ENCODE peak calls at places on chromosomes 13 and 19, in six cellular contexts. X is cardiac fibroblast, Q is Caco-2, H is foreskin fibroblast, S is AG04450, Y is H1. R is an unnamed sample.

GRCh38 chr13:45367358-45367757 is 26.4 kb upstream of the TPT1 start:
- DNase-seq in H (peak; percentile 91), Y (peak; percentile 66), S (peak; percentile 45), Q (peak; percentile 31), X (peak; percentile 73), R (peak; percentile 60)

GRCh38 chr13:113357529-113357928 is 6.4 kb downstream of the GRTP1 start:
- DNase-seq in H (peak; percentile 83), Y (no peak), X (no peak), S (peak; percentile 36), Q (no peak), R (peak; percentile 16)

GRCh38 chr13:24215732-24216131 is 55.2 kb downstream of the SPATA13 start:
- DNase-seq in Y (no peak), S (no peak), X (peak; percentile 77), Q (no peak), H (peak; percentile 46), R (peak; percentile 4)

GRCh38 chr13:39490136-39490535 is 112.9 kb downstream of the LHFPL6 start:
- DNase-seq in H (no peak), Q (no peak), X (no peak), Y (no peak), S (no peak), R (no peak)

GRCh38 chr19:11247391-11247790 is 8.0 kb downstream of the ANGPTL8 start:
- DNase-seq in X (peak; percentile 95), Q (no peak), H (no peak), S (no peak), Y (no peak), R (no peak)

GRCh38 chr19:39845172-39845571 is 1.0 kb downstream of the FBL start:
- DNase-seq in S (no peak), H (no peak), Q (no peak), Y (no peak), X (no peak), R (no peak)

GRCh38 chr19:7874080-7874856 is at the start of gene PRR36:
- DNase-seq in S (no peak), H (no peak), Q (peak; percentile 75), Y (no peak), X (no peak), R (no peak)

GRCh38 chr13:72565893-72566292 is 161.5 kb downstream of the MZT1 start:
- DNase-seq in H (no peak), X (peak; percentile 33), Q (peak; percentile 29), Y (no peak), S (no peak), R (no peak)

GRCh38 chr19:55137915-55138314 is 11.1 kb downstream of the TNNT1 start:
- DNase-seq in Q (no peak), S (no peak), H (no peak), X (no peak), Y (no peak), R (no peak)

GRCh38 chr19:17402982-17403855 is 2.2 kb downstream of the BST2 start:
- DNase-seq in X (no peak), Q (no peak), S (no peak), H (no peak), Y (no peak), R (no peak)

GRCh38 chr13:84590663-84591062 is 708.4 kb upstream of the SLITRK1 start:
- DNase-seq in X (no peak), Y (no peak), S (no peak), H (no peak), Q (no peak), R (no peak)

GRCh38 chr19:50657672-50658437 is 8.6 kb downstream of the C19orf81 start:
- DNase-seq in H (peak; percentile 94), Q (peak; percentile 39), X (peak; percentile 99), S (peak; percentile 94), Y (peak; percentile 98), R (peak; percentile 92)

GRCh38 chr19:50657222-50657669 is 8.0 kb downstream of the C19orf81 start:
- DNase-seq in S (no peak), Y (no peak), X (no peak), H (no peak), Q (no peak), R (no peak)

GRCh38 chr19:50659318-50660082 is 10.3 kb downstream of the C19orf81 start:
- DNase-seq in Q (no peak), Y (no peak), X (no peak), S (no peak), H (no peak), R (no peak)

GRCh38 chr19:50660083-50660366 is 10.8 kb downstream of the C19orf81 start:
- DNase-seq in H (no peak), S (no peak), X (no peak), Y (no peak), Q (no peak), R (no peak)

GRCh38 chr19:50658438-50659317 is 9.4 kb downstream of the C19orf81 start:
- DNase-seq in Q (no peak), S (no peak), Y (peak; percentile 65), X (peak; percentile 82), H (peak; percentile 63), R (no peak)
- H3K4me3 ChIP-seq in Q (no peak overlapping the region), S (peak overlapping the region; percentile 58), Y (peak overlapping the region; percentile 80), X (peak overlapping the region; percentile 48), H (peak overlapping the region; percentile 41), R (peak overlapping the region; percentile 44)

GRCh38 chr19:44757735-44758505 is 9.4 kb downstream of the BCL3 start:
- DNase-seq in H (peak; percentile 87), X (peak; percentile 76), Y (no peak), Q (no peak), S (no peak), R (no peak)
- TF ChIP-seq CTCF in H (peak; percentile 14), X (no peak), Y (peak; percentile 17), Q (no peak), S (no peak), R (no peak)

GRCh38 chr19:56476093-56476492 is 1.1 kb downstream of the ZNF667 start:
- DNase-seq in S (no peak), X (no peak), H (no peak), Y (no peak), Q (no peak), R (no peak)
- H3K4me3 ChIP-seq in S (peak overlapping the region; percentile 84), X (peak overlapping the region; percentile 92), H (peak overlapping the region; percentile 65), Y (peak overlapping the region; percentile 74), Q (no peak overlapping the region), R (peak overlapping the region; percentile 83)

GRCh38 chr13:106865706-106866288 is 297.9 kb upstream of the ARGLU1 start:
- DNase-seq in Y (no peak), H (no peak), X (no peak), S (no peak), Q (no peak), R (no peak)

GRCh38 chr13:106867249-106867648 is 299.3 kb upstream of the ARGLU1 start:
- DNase-seq in Y (no peak), Q (no peak), S (no peak), H (no peak), X (no peak), R (no peak)
- TF ChIP-seq CTCF in Y (no peak), Q (no peak), S (peak; percentile 29), H (no peak), X (no peak), R (no peak)

GRCh38 chr19:41428481-41428859 is 1.3 kb upstream of the B3GNT8 start:
- DNase-seq in X (no peak), Y (no peak), H (no peak), Q (no peak), S (no peak), R (no peak)
- H3K4me3 ChIP-seq in X (peak overlapping the region; percentile 53), Y (peak overlapping the region; percentile 77), H (no peak overlapping the region), Q (no peak overlapping the region), S (no peak overlapping the region), R (no peak overlapping the region)

DNA sequence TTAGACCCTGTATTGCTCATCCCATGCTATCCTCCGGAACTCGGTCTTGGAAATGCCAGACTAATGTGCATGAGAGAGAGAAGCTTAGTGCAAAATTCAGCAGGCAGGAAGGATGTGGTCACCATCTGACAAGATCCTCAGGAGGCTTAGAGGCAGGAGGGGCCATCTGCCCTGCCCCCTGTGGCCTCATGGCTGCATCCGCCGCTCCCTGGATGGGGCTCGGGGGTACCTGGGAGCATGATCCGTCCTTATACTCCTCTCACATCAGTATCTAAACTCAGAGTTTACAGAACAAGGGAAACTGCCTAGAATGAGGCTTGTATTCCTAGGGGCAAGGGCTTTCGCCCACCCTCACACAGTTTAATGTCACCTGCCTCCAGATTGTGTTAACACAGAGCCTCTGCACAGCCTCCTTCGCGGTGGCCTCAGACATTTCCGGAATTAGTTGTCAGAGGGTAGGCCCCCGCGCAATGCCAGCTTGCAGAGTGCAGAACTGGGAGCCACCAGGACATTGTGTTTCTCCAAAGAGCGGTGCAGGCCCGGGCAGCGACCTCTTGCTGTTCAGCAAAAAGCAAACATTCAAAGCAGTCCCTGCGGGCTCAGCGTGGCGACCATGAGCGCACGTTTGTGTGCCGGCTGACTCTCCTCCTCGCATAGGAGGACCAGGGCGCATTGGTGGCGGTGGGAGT is 39.2 kb downstream of the GPR12 start:
- DNase-seq in Q (no peak), S (no peak), H (no peak), X (no peak), Y (no peak), R (no peak)
- TF ChIP-seq CTCF in Q (no peak), S (no peak), H (no peak), X (no peak), Y (no peak), R (no peak)

DNA sequence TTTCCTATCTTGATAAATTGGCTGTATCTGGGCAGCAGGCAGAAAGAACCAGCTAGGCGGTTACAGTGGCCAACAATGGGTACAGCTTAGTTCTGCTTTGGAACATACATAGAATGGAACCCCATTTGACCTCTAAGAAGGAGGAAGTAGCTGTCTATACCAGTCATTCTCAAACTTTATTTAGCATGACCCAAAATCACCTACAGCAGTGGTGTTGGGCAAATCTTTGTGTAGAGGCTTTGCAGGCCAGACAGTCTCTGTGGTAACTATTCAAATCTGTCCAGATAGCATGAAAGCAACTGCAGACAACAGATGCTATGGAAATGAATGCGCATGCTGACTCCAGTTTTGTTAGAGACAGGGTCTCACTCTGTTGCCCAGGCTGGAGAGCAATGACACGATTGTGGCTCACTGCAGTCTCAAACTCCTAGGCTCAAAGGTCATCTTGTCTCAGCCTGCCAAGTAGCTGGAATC is 12.0 kb upstream of the KCNC3 start:
- DNase-seq in Q (no peak), S (no peak), X (no peak), Y (no peak), H (no peak), R (no peak)
- H3K4me3 ChIP-seq in Q (no peak overlapping the region), S (no peak overlapping the region), X (no peak overlapping the region), Y (no peak overlapping the region), H (no peak overlapping the region), R (no peak overlapping the region)

GRCh38 chr13:110089815-110090214 is 217.1 kb downstream of the COL4A1 start:
- DNase-seq in Q (no peak), S (no peak), X (no peak), H (no peak), Y (no peak), R (no peak)
- TF ChIP-seq CTCF in Q (peak; percentile 19), S (peak; percentile 43), X (peak; percentile 40), H (peak; percentile 6), Y (no peak), R (peak; percentile 34)

GRCh38 chr19:50383307-50383851 is 768 bp upstream of the POLD1 start:
- DNase-seq in S (no peak), H (no peak), Q (no peak), X (no peak), Y (no peak), R (no peak)
- H3K4me3 ChIP-seq in S (peak overlapping the region; percentile 73), H (peak overlapping the region; percentile 58), Q (peak overlapping the region; percentile 72), X (peak overlapping the region; percentile 76), Y (peak overlapping the region; percentile 90), R (peak overlapping the region; percentile 61)

R was measured in AG09309.